ENCODE peak calls at places on chromosomes 12 and 14, in four cellular contexts. Y is HCT116, J is SK-N-SH, X is MM.1S. E is an unnamed sample.

GRCh38 chr12:105783983-105784947 is 354.5 kb downstream of the NUAK1 start:
- DNase-seq in Y (no peak), X (peak; percentile 97), J (no peak), E (no peak)

GRCh38 chr12:118357327-118358007 is 15.2 kb downstream of the TAOK3 start:
- DNase-seq in X (no peak), Y (peak; percentile 63), J (peak; percentile 42), E (peak; percentile 74)

GRCh38 chr14:50531595-50532501 is 521 bp downstream of the MAP4K5 start:
- DNase-seq in X (peak; percentile 29), Y (no peak), J (peak; percentile 82), E (peak; percentile 34)

GRCh38 chr14:26596722-26597030 is 1.2 kb downstream of the NOVA1 start:
- DNase-seq in J (no peak), Y (no peak), X (no peak), E (no peak)

GRCh38 chr12:34390846-34391700 is 368.8 kb downstream of the ALG10 start:
- DNase-seq in X (no peak), Y (no peak), J (no peak), E (no peak)

GRCh38 chr12:124621296-124621660 is 53.9 kb upstream of the NCOR2 start:
- DNase-seq in J (no peak), X (no peak), Y (no peak), E (no peak)

GRCh38 chr12:17971850-17972249 is 118.1 kb downstream of the RERGL start:
- DNase-seq in X (no peak), J (no peak), Y (no peak), E (peak; percentile 55)

GRCh38 chr14:77607741-77608302 is 8.6 kb downstream of the SPTLC2 start:
- DNase-seq in Y (no peak), J (no peak), X (no peak), E (no peak)

GRCh38 chr12:13472690-13473089 is 276.2 kb downstream of the EMP1 start:
- DNase-seq in X (peak; percentile 76), J (no peak), Y (no peak), E (peak; percentile 41)

GRCh38 chr12:109682708-109683060 is 30.9 kb upstream of the FAM222A start:
- DNase-seq in X (no peak), Y (no peak), J (no peak), E (no peak)

GRCh38 chr12:43103866-43104265 is 448.1 kb downstream of the ADAMTS20 start:
- DNase-seq in X (no peak), J (no peak), Y (no peak), E (no peak)

GRCh38 chr14:95713596-95714371 is at the start of gene TCL1A:
- DNase-seq in Y (no peak), X (no peak), J (no peak), E (no peak)

GRCh38 chr14:32679927-32680612 is 258.6 kb upstream of the NPAS3 start:
- DNase-seq in Y (no peak), J (no peak), X (no peak), E (no peak)

GRCh38 chr12:59780605-59781135 is 184.8 kb downstream of the SLC16A7 start:
- DNase-seq in J (no peak), Y (peak; percentile 2), X (peak; percentile 23), E (peak; percentile 51)

GRCh38 chr12:19088576-19088975 is 41.0 kb upstream of the PLEKHA5 start:
- DNase-seq in Y (no peak), X (no peak), J (no peak), E (no peak)

GRCh38 chr14:38210587-38211257 is 3.0 kb downstream of the SSTR1 start:
- DNase-seq in J (no peak), X (no peak), Y (no peak), E (no peak)

GRCh38 chr14:60565211-60565610 is 56.3 kb downstream of the SIX6 start:
- DNase-seq in X (no peak), Y (no peak), J (no peak), E (peak; percentile 53)

GRCh38 chr12:76277480-76277879 is 70.7 kb downstream of the BBS10 start:
- DNase-seq in Y (no peak), X (no peak), J (no peak), E (peak; percentile 57)

GRCh38 chr14:101604935-101605767 is 43.9 kb downstream of the DIO3 start:
- DNase-seq in X (no peak), Y (no peak), J (no peak), E (no peak)

GRCh38 chr12:14919455-14919854 is 18.9 kb downstream of the ERP27 start:
- DNase-seq in X (no peak), Y (no peak), J (no peak), E (no peak)

GRCh38 chr14:71006200-71006563 is 98.9 kb downstream of the PCNX1 start:
- DNase-seq in X (no peak), Y (no peak), J (no peak), E (peak; percentile 70)

GRCh38 chr14:31090872-31091764 is 64.9 kb upstream of the STRN3 start:
- DNase-seq in Y (no peak), X (no peak), J (no peak), E (peak; percentile 80)

GRCh38 chr14:38107216-38107631 is 100.5 kb upstream of the SSTR1 start:
- DNase-seq in Y (no peak), J (no peak), X (peak; percentile 10), E (peak; percentile 28)

GRCh38 chr12:7994731-7995205 is 37.7 kb upstream of the FOXJ2 start:
- DNase-seq in X (no peak), Y (no peak), J (no peak), E (peak; percentile 89)

GRCh38 chr14:106024983-106025604 is 498.7 kb downstream of the TMEM121 start:
- DNase-seq in Y (no peak), J (no peak), X (no peak), E (no peak)

GRCh38 chr12:106138279-106138645 is 492 bp downstream of the NUAK1 start:
- DNase-seq in X (no peak), J (no peak), Y (no peak), E (peak; percentile 21)

GRCh38 chr12:51951843-51952722 is 584 bp downstream of the ACVR1B start:
- DNase-seq in X (no peak), Y (no peak), J (peak; percentile 30), E (peak; percentile 11)

GRCh38 chr12:38850463-38850862 is 54.9 kb downstream of the CPNE8 start:
- DNase-seq in X (no peak), Y (no peak), J (no peak), E (no peak)

GRCh38 chr14:60485600-60486251 is at the start of gene C14orf39:
- DNase-seq in X (no peak), Y (no peak), J (peak; percentile 84), E (peak; percentile 65)

GRCh38 chr12:4518106-4518728 is 20.5 kb upstream of the RAD51AP1 start:
- DNase-seq in J (no peak), Y (peak; percentile 16), X (no peak), E (peak; percentile 53)

GRCh38 chr14:101478096-101478495 is 83.2 kb upstream of the DIO3 start:
- DNase-seq in X (no peak), J (no peak), Y (no peak), E (no peak)

GRCh38 chr12:39752482-39753147 is 133.0 kb upstream of the ABCD2 start:
- DNase-seq in J (no peak), Y (no peak), X (peak; percentile 92), E (no peak)

GRCh38 chr14:65879218-65880009 is 466.9 kb downstream of the FUT8 start:
- DNase-seq in X (no peak), Y (peak; percentile 7), J (no peak), E (peak; percentile 91)

GRCh38 chr14:54683882-54684794 is 117.2 kb downstream of the SAMD4A start:
- DNase-seq in Y (no peak), J (peak; percentile 66), X (no peak), E (peak; percentile 65)

GRCh38 chr14:59215353-59215752 is 26.9 kb downstream of the DAAM1 start:
- DNase-seq in J (no peak), X (no peak), Y (no peak), E (no peak)

GRCh38 chr14:73729015-73729330 is 14.8 kb upstream of the PNMA1 start:
- DNase-seq in X (no peak), Y (no peak), J (no peak), E (no peak)
- H3K9ac ChIP-seq in X (no peak overlapping the region), Y (no peak overlapping the region), J (no peak overlapping the region), E (no peak overlapping the region)

DNA sequence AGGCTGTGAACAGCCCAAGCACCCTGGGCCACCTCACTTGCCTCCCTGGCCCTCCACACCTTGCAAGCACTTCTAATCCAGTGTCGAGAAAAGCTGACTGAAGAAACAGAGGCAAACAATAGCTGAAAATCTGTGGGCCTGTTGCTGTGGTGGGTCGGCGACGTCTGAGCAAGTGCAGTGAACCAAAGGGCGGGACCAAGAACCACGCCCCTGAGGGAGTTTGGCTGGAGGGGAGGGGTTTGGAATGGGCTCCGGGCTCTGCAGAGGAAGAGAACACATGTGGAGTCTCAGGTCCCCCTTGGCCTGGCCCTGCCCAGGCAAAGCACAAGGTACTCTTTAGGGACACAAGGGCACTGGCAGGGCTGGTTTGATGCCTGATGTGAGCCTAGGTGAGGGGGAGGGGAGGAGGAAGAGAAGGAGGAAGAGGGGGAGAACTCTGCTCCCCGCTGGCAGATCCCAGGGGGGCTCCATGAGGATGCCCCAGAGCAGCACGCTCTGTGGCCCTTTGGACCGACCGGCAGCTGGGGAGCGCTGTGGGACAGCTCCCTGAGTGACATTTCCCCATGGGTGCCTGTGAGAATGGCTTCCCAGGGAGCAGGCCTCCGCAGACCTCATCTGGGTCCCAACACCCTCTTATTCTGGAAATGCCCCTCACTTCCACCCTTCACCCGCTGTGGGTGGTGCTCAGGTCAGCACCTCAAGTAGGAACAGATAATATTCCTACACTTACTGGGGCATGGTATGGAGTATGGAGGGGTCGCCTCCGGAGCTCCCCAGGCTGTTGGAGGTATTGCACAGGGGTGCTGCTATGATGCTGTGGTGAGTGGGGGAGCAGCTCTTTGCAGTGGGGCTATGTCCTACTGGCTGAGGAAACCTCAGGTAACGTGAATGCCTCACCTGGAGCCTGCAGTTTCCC is 85.5 kb downstream of the CPSF2 start:
- DNase-seq in X (no peak), Y (no peak), J (no peak), E (no peak)
- TF ChIP-seq EZH2phosphoT487 in X (no peak), Y (no peak), J (no peak), E (no peak)

GRCh38 chr12:3302406-3303041 is 188.5 kb upstream of the PRMT8 start:
- DNase-seq in X (no peak), J (no peak), Y (no peak), E (no peak)

GRCh38 chr12:3304436-3305135 is 186.4 kb upstream of the PRMT8 start:
- DNase-seq in J (no peak), Y (peak; percentile 60), X (no peak), E (peak; percentile 93)

GRCh38 chr12:3305464-3305863 is 185.5 kb upstream of the PRMT8 start:
- DNase-seq in Y (no peak), X (no peak), J (no peak), E (no peak)

GRCh38 chr12:3305904-3306619 is 184.9 kb upstream of the PRMT8 start:
- DNase-seq in X (no peak), Y (no peak), J (no peak), E (no peak)

DNA sequence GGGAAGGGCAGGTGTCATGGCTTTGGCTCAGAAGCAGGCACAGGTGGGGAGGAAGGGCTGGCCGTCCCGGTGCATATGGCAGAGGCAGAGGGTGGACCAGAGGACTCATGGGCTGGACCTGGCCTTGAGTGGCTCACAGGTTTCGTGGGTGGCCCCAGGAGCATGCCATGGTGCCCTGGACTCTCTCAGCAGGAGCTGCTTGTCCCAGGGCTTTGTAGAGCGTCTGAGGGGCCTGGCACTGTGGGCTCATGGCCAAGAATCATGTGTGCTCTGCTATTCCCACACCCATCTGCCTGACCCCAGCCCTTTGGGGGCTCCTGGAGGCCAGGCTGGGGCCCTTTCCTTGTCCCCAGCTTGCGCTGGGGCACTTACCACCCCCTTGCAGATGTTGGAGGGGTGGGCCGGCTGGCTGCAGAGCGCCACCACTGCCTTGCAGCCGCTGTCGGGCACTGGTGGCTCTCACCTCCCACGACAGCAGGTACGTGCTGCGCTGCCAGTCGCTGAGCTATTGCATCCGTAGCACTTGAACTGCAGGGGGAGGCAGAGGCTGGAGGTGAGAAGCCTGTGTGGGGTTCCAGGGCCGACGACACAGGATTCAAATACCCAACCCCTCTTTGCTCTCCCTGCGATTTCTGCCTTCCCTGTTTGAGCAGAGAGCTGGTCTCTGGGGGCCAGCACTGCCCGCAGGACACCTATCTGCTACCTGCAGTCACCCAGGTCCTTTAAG is 187.4 kb upstream of the PRMT8 start:
- DNase-seq in Y (no peak), X (no peak), J (peak; percentile 55), E (peak; percentile 64)
- TF ChIP-seq CTCF in Y (peak; percentile 57), X (no peak), J (no peak), E (peak; percentile 58)

GRCh38 chr12:26114720-26115406 is 10.0 kb downstream of the BHLHE41 start:
- DNase-seq in Y (no peak), J (no peak), X (no peak), E (no peak)
- H3K9ac ChIP-seq in Y (peak overlapping the region; percentile 70), J (peak overlapping the region; percentile 75), X (peak overlapping the region; percentile 38), E (peak overlapping the region; percentile 85)